ENCODE peak calls at places on chromosomes 13 and 19, in seven cellular contexts. K is fibroblast of mammary gland, C is uterus, U is HL-60, A is mucosa of descending colon, T is H7, J is SJCRH30. B is an unnamed sample.

GRCh38 chr19:34260771-34261173 is 6.4 kb downstream of the GARRE1 start:
- DNase-seq in K (no peak), C (no peak), U (no peak), A (no peak), T (no peak), J (no peak), B (peak)

GRCh38 chr19:1491114-1491848 is at the start of gene REEP6:
- DNase-seq in K (no peak), C (no peak), U (no peak), A (no peak), T (no peak), J (no peak), B (no peak)

GRCh38 chr19:33719366-33720154 is 77.1 kb upstream of the KCTD15 start:
- DNase-seq in K (no peak), C (no peak), U (no peak), A (no peak), T (no peak), J (no peak), B (no peak)

GRCh38 chr13:54972838-54973237 is 1944.2 kb downstream of the OLFM4 start:
- DNase-seq in K (no peak), C (no peak), U (no peak), A (no peak), T (no peak), J (no peak), B (no peak)

GRCh38 chr19:46009530-46010510 is 13.0 kb downstream of the PGLYRP1 start:
- DNase-seq in K (peak), C (peak), U (peak), A (peak), T (peak), J (peak), B (peak)

GRCh38 chr19:31943305-31943704 is 402.1 kb upstream of the ZNF507 start:
- DNase-seq in K (no peak), C (no peak), U (no peak), A (no peak), T (peak), J (peak), B (peak)

GRCh38 chr13:106550570-106551135 is 15.2 kb upstream of the EFNB2 start:
- DNase-seq in K (no peak), C (no peak), U (no peak), A (no peak), T (no peak), J (no peak), B (no peak)

GRCh38 chr13:38409771-38410170 is 60.1 kb downstream of the UFM1 start:
- DNase-seq in K (no peak), C (no peak), U (no peak), A (no peak), T (no peak), J (no peak), B (no peak)

DNA sequence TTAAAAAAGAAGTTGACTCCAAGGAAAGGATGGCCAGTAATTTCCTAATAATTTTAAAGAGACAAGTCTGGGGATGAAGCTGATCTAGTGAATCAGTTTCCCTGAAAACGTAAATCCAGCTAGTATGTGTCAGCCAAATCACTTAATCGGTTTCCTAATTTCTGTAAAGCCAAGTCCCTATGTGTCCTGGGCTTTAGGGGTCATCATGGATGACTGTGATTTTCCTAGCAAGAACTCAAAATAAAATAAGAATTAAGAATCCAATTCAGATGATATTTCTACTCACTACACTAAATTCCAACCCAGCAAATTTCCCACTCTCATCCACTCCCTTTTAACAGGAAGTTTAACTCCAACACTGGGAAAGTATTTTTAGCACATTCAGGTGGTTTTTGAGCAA is 35.8 kb downstream of the ELF1 start:
- DNase-seq in K (peak), C (no peak), U (no peak), A (no peak), T (no peak), J (no peak), B (no peak)
- H3K4me3 ChIP-seq in K (no peak), C (no peak), U (peak), A (no peak), T (no peak), J (no peak), B (no peak)

DNA sequence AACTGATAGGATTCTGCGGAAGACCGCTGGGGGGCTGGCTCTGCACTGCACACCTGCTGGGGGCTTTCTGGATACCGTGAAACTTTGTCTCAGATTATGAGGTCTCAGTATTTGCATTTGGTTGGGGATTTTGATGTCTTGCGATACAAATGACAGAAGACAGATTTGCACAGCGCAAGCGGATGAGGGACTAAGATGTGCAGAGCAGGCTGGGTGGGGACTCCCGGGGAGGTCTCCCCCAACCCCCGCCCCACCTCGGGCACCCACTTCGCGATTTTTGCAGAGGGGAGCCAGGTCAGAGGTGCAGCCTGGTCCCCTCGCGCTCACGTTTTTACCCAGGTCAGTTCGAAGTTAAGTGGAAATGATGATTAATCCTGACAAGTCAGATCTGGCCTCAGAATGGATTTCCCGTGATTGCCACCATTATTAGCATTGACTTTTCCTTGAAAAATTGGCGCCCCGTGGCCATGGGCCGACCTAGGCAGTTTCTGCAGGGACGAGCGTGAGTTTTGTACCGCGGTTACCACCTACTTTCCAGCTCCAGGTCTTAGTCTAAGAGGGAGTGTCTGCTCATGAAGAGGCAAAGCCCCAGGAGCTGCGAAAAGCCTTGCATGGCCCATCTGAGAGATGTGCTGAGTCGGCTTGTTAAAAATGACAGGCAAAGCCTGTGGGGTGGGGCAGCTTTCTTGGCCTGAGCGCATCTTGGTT is 1.3 kb upstream of the GJB2 start:
- DNase-seq in K (no peak), C (no peak), U (no peak), A (peak), T (no peak), J (no peak), B (peak)
- H3K4me3 ChIP-seq in K (no peak), C (no peak), U (no peak), A (no peak), T (no peak), J (no peak), B (peak)

DNA sequence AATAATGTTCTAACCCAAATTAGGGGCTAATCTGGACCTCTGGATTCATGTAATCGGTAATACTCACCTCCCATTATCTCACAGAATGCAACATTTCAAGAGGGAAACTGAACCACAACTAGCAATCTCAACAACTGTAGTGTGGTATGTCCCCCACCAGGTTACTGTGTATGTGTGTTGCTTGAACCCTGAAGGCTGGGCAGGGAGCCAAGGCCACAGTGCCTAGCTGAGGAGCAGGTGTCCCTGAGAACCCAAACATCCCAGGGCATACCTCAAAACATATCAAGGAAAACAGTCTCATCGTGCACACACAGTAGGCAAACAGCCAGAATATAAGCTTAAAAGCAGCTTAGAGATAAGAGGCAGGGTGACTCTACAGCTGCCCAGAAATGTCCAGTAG is 20.5 kb upstream of the NEK3 start:
- DNase-seq in K (no peak), C (no peak), U (no peak), A (no peak), T (no peak), J (peak), B (no peak)
- H3K4me3 ChIP-seq in K (no peak), C (no peak), U (no peak), A (no peak), T (no peak), J (no peak), B (no peak)

DNA sequence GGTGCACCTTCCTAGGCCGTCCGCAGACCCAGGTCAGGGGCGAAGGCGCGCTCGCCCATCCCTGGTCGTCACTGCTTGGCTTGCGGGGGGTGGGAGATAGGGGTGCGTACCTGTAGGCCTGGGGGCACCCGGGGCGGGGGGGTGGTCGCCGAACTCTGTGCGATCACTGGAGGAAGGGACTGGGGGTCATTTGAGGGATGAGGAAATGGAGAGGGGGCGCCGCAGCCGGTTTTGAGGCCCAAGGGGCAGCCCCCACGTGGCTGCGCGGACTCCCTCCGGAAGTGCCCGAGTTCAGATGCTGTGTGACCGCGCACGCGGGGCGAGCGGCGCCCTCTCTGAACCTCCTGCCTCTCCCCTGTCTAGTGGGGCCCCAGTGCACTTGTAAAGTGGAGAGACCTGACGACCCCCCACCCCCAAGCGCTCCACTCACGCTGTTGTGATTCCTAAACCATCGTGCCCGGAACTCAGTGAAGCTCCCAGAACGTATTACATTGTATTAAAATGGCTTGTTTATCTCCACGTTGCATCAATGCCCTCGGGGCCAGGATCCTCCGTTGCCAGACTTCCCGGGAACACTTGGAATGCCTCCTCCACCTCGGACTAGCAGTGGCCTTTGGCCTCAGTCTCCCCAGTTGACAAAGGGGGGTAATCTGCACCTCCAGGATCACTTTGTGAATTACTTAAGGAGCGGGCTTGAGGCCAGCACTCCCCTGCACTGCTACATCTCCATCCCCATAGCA is 3.0 kb upstream of the NANOS3 start:
- DNase-seq in K (no peak), C (no peak), U (no peak), A (no peak), T (peak), J (no peak), B (peak)
- H3K4me3 ChIP-seq in K (no peak), C (no peak), U (no peak), A (no peak), T (peak), J (no peak), B (no peak)

DNA sequence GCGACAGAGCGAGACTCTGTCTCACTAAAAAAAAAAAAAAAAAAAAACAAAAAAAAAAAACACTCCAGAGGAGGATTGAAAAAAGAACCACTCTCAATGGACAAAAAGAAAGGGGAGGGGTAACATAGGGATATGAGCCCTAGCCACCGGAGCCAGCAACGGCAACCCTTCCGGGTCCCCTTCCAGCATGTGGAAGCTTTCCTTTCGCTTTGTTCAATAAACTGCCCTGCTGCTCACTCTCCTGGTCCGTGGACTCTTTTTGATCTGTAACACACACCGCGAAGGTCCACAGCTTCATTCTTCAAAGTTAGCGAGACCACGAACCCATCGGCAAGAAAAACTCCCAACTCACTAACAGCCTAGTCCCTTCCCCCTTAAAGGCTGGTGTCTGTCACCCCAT is 1.0 kb upstream of the REX1BD start:
- DNase-seq in K (no peak), C (no peak), U (no peak), A (no peak), T (no peak), J (no peak), B (no peak)
- H3K4me3 ChIP-seq in K (no peak), C (no peak), U (no peak), A (no peak), T (no peak), J (no peak), B (no peak)

B was measured in endodermal cell.